ENCODE peak calls at places on chromosomes 6 and 20, in eight cellular contexts. G, Z, C, H, F, D, M and U are unnamed samples.
A peak's percentile ranks its signal among the peaks of the same experiment; 100 is the strongest.

GRCh38 chr20:40744494-40745175 is 55.6 kb upstream of the MAFB start:
- DNase-seq in G (no peak), Z (no peak), C (no peak), H (no peak), F (no peak), D (no peak), M (no peak), U (no peak)

GRCh38 chr20:62198496-62198895 is 15.7 kb downstream of the MTG2 start:
- DNase-seq in G (no peak), Z (no peak), C (no peak), H (no peak), F (no peak), D (no peak), M (no peak), U (no peak)

GRCh38 chr20:30376767-30377658 is 880.5 kb upstream of the DEFB115 start:
- DNase-seq in G (peak; percentile 87), Z (peak; percentile 28), C (peak; percentile 89), H (peak; percentile 71), F (peak; percentile 83), D (peak; percentile 69), M (peak; percentile 71), U (peak; percentile 89)

GRCh38 chr6:16712250-16712930 is 48.9 kb downstream of the ATXN1 start:
- DNase-seq in G (no peak), Z (no peak), C (no peak), H (no peak), F (no peak), D (no peak), M (no peak), U (no peak)

GRCh38 chr6:36127462-36128016 is 2.8 kb upstream of the MAPK13 start:
- DNase-seq in G (no peak), Z (no peak), C (peak; percentile 84), H (no peak), F (no peak), D (peak; percentile 76), M (peak; percentile 57), U (peak; percentile 97)

GRCh38 chr6:32188381-32189081 is 1.5 kb downstream of the PBX2 start:
- DNase-seq in G (no peak), Z (no peak), C (no peak), H (no peak), F (peak; percentile 28), D (no peak), M (no peak), U (peak; percentile 56)

GRCh38 chr6:123962508-123962907 is 158.8 kb downstream of the NKAIN2 start:
- DNase-seq in G (no peak), Z (no peak), C (no peak), H (peak; percentile 32), F (no peak), D (peak; percentile 74), M (no peak), U (no peak)

GRCh38 chr6:5422321-5422915 is 161.1 kb downstream of the FARS2 start:
- DNase-seq in G (peak; percentile 36), Z (no peak), C (peak; percentile 78), H (no peak), F (no peak), D (peak; percentile 41), M (peak; percentile 59), U (peak; percentile 72)

DNA sequence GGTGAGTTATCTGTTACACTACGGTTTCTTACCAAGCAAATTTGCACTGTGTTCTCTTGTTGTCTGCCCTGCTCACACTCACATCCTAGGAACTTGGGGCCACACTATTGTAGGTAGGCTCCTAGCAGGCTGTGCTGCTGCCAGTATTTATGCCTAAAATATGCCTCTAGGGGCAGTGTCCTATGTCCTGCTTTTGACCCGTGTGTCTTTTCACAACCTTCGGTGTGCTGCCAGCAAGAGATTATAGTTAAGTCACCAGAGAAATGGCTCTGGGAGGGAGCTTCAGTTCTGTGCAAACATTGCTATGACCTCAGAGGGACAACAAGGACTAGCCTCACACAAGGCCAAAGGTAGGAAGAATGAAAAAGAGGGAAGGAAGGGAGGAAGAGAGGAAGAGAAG is 8.9 kb upstream of the TAAR5 start:
- DNase-seq in G (peak; percentile 3), Z (no peak), C (no peak), H (no peak), F (no peak), D (peak; percentile 34), M (no peak), U (no peak)
- TF ChIP-seq CTCF in G (peak; percentile 40), Z (peak; percentile 53), C (peak; percentile 33), H (no peak), F (no peak), D (peak; percentile 57), M (peak; percentile 41), U (peak; percentile 16)

GRCh38 chr6:169164451-169164850 is 89.2 kb downstream of the THBS2 start:
- DNase-seq in G (no peak), Z (no peak), C (no peak), H (no peak), F (no peak), D (no peak), M (no peak), U (no peak)

GRCh38 chr6:169161572-169162167 is 92.0 kb downstream of the THBS2 start:
- DNase-seq in G (peak; percentile 24), Z (no peak), C (no peak), H (no peak), F (no peak), D (no peak), M (no peak), U (no peak)

GRCh38 chr6:169162249-169162967 is 91.2 kb downstream of the THBS2 start:
- DNase-seq in G (peak; percentile 4), Z (no peak), C (no peak), H (no peak), F (no peak), D (no peak), M (no peak), U (no peak)

GRCh38 chr6:169165031-169165430 is 88.6 kb downstream of the THBS2 start:
- DNase-seq in G (peak; percentile 8), Z (no peak), C (no peak), H (no peak), F (no peak), D (no peak), M (no peak), U (peak; percentile 51)

DNA sequence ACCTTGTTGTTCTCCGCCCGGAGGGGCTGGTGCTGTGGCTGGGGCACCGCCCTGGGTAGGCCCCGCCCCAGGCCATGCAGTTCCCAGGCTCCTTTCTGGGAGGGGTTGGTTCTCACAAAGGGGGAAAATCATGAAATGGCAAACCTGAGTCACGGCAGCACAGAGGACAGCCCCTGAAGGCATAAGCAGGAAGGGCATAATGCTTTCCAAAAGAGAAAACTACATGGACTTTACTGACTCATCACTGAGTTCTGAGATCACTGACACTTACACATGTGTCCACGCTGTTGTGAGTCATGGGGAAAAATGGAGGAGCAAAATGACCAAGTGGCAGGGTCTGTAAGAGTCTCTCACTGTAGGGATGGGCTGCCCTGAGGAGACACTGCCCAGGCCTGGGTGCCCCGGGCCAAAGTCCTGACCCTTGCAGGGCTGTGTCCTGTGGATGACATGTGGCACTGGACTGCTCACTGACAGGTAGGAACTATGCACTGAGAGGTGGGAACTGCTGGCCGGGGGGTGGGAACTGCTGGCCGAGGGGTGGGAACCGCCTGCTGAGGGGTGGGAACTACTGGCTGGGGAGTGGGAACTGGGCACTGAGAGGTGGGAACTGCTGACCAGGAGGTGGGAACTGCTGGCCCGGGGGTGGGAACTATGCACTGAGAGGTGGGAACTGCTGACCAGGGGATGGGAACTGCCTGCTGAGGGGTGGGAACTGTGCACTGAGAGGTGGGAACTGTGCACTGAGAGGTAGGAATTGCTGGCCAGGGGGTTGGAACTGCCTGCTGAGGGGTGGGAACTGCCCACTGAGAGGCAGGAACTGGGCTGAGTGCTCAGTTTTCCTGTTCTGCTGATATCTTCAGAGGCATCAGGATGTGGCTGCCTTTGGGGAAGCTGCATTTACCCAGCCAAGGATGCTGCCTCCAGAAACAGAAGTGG is 90.4 kb downstream of the THBS2 start:
- DNase-seq in G (peak; percentile 22), Z (no peak), C (peak; percentile 91), H (peak; percentile 65), F (no peak), D (peak; percentile 55), M (peak; percentile 92), U (peak; percentile 98)
- H3K4me3 ChIP-seq in G (no peak overlapping the region), Z (no peak overlapping the region), C (no peak overlapping the region), H (no peak overlapping the region), F (no peak overlapping the region), D (no peak overlapping the region), M (no peak overlapping the region), U (no peak overlapping the region)

DNA sequence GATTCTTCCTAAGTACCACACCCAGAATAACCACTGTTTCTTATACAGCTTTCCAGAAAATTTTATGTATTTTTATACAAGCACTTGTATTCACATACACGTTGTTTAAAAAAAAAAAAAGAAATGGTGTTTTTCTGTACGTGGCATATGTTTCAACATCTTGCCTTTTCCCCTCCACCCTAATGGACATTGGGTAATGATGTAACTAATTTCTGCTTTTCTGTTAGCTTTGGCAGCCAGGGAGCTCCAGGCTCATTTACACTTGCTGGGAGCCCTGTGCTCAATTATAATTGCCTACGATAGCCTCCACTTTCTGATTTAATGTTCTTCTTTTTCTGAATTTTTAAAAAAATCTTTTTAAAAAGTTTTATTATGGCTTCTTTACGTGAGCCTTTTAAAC is 352.4 kb downstream of the UTRN start:
- DNase-seq in G (no peak), Z (no peak), C (no peak), H (no peak), F (no peak), D (no peak), M (no peak), U (no peak)
- TF ChIP-seq CTCF in G (no peak), Z (no peak), C (no peak), H (no peak), F (no peak), D (no peak), M (no peak), U (no peak)

GRCh38 chr20:4173142-4173541 is 157.8 kb upstream of the RNF24 start:
- DNase-seq in G (no peak), Z (no peak), C (no peak), H (no peak), F (no peak), D (no peak), M (no peak), U (no peak)

GRCh38 chr20:4169360-4170214 is 154.2 kb upstream of the RNF24 start:
- DNase-seq in G (no peak), Z (no peak), C (no peak), H (no peak), F (no peak), D (no peak), M (no peak), U (no peak)

GRCh38 chr20:4171538-4172116 is 156.3 kb upstream of the RNF24 start:
- DNase-seq in G (peak; percentile 49), Z (no peak), C (peak; percentile 50), H (no peak), F (no peak), D (no peak), M (peak; percentile 35), U (peak; percentile 38)

GRCh38 chr20:4167261-4168004 is 152.1 kb upstream of the RNF24 start:
- DNase-seq in G (peak; percentile 61), Z (no peak), C (no peak), H (no peak), F (no peak), D (no peak), M (peak; percentile 11), U (no peak)

DNA sequence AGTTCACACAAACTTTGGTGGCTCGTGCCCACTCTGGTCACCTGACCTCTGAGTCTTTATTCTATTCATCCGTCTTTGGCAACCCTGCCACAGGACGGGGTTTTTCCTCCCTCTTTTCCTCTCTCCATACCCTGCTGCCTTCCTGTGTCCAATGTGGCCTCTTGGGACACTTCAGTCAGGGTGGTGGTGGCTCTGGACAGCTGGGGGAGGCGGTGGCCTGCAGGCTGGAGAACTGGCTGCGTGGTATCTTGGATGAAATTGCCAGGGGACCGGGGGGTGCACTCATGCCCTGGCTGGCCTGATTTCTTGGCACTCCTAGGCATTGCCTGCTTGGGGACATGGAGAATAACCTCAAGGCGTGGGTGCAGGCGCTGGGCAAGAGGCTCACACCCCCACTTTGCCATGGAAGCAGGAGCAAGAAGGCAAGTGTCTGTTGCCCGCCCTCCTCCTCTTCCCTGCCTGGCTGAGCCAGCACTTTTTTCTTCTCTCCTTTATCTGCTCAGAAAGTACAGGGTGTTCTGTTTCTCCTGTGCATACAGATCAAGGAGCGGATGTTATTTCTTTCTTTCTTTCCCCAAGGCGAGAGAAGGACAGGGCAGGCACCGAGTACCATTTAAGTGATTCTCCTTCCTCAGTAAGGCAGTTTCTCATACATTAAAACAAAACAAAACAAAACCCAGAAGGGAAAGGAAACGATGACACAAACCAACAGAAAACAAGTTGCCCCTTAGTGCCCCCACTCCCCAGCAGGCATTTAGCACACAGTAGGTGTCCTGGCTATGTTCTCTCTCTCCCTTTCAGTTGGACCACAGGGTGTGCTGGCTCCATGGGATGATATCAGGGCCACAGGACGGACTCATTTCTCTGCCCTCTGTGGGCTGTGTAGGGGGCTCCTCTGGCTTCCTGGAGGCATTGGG is 155.5 kb upstream of the RNF24 start:
- DNase-seq in G (no peak), Z (no peak), C (peak; percentile 73), H (no peak), F (no peak), D (no peak), M (peak; percentile 55), U (no peak)
- H3K4me3 ChIP-seq in G (no peak overlapping the region), Z (no peak overlapping the region), C (peak overlapping the region; percentile 70), H (no peak overlapping the region), F (no peak overlapping the region), D (no peak overlapping the region), M (peak overlapping the region; percentile 50), U (no peak overlapping the region)